ENCODE peak calls at places on chromosomes 11 and 22, in nine cellular contexts. K, I, C, S, O, D, T, B and R are unnamed samples.

GRCh38 chr11:122367809-122368231 is 251.8 kb upstream of the BLID start:
- DNase-seq in K (no peak), I (no peak), C (peak), S (no peak), O (peak), D (peak), T (no peak), B (no peak), R (no peak)

GRCh38 chr11:14443642-14444041 is 56.0 kb downstream of the COPB1 start:
- DNase-seq in K (no peak), I (peak), C (peak), S (no peak), O (no peak), D (peak), T (peak), B (no peak), R (peak)

GRCh38 chr11:31798057-31799035 is 12.8 kb downstream of the PAX6 start:
- DNase-seq in K (no peak), I (no peak), C (no peak), S (no peak), O (no peak), D (no peak), T (peak), B (no peak), R (no peak)

GRCh38 chr11:111777094-111778046 is 11.2 kb upstream of the PPP2R1B start:
- DNase-seq in K (no peak), I (no peak), C (peak), S (no peak), O (no peak), D (peak), T (peak), B (no peak), R (peak)

GRCh38 chr22:48665286-48666010 is 1162.2 kb downstream of the BRD1 start:
- DNase-seq in K (no peak), I (no peak), C (no peak), S (no peak), O (no peak), D (no peak), T (no peak), B (no peak), R (no peak)

GRCh38 chr11:64558065-64558745 is 32.8 kb upstream of the SLC22A12 start:
- DNase-seq in K (peak), I (no peak), C (no peak), S (no peak), O (peak), D (no peak), T (no peak), B (peak), R (no peak)

GRCh38 chr11:116930177-116930576 is 92.8 kb upstream of the APOA1 start:
- DNase-seq in K (no peak), I (no peak), C (no peak), S (no peak), O (no peak), D (no peak), T (no peak), B (no peak), R (no peak)

GRCh38 chr11:76206327-76207081 is at the start of gene WNT11:
- DNase-seq in K (no peak), I (no peak), C (no peak), S (no peak), O (no peak), D (peak), T (peak), B (peak), R (no peak)

GRCh38 chr11:47514825-47515647 is 37.9 kb downstream of the CELF1 start:
- DNase-seq in K (no peak), I (no peak), C (peak), S (no peak), O (no peak), D (peak), T (peak), B (no peak), R (peak)

GRCh38 chr11:56160217-56160616 is at the start of gene OR8K5:
- DNase-seq in K (no peak), I (no peak), C (no peak), S (no peak), O (no peak), D (no peak), T (no peak), B (no peak), R (no peak)

GRCh38 chr11:28137832-28138231 is 29.6 kb downstream of the METTL15 start:
- DNase-seq in K (no peak), I (no peak), C (no peak), S (no peak), O (no peak), D (no peak), T (peak), B (no peak), R (no peak)

GRCh38 chr11:107301886-107302285 is 155.7 kb downstream of the CWF19L2 start:
- DNase-seq in K (no peak), I (no peak), C (no peak), S (no peak), O (no peak), D (no peak), T (no peak), B (no peak), R (no peak)

GRCh38 chr11:61797263-61797944 is 4.7 kb downstream of the FEN1 start:
- DNase-seq in K (no peak), I (peak), C (peak), S (peak), O (peak), D (peak), T (peak), B (no peak), R (peak)

GRCh38 chr22:31647516-31647915 is 14.5 kb downstream of the PISD start:
- DNase-seq in K (no peak), I (no peak), C (peak), S (no peak), O (no peak), D (peak), T (no peak), B (no peak), R (no peak)

GRCh38 chr11:70671083-70671482 is 272.8 kb downstream of the CTTN start:
- DNase-seq in K (no peak), I (no peak), C (no peak), S (no peak), O (no peak), D (no peak), T (no peak), B (no peak), R (no peak)

GRCh38 chr11:76248210-76248609 is 41.9 kb upstream of the WNT11 start:
- DNase-seq in K (no peak), I (no peak), C (no peak), S (no peak), O (no peak), D (peak), T (peak), B (no peak), R (no peak)

GRCh38 chr11:57406337-57406904 is 16.0 kb upstream of the PRG2 start:
- DNase-seq in K (peak), I (no peak), C (no peak), S (no peak), O (no peak), D (no peak), T (peak), B (no peak), R (peak)

GRCh38 chr11:65041206-65042035 is at the start of gene SAC3D1:
- DNase-seq in K (no peak), I (peak), C (no peak), S (no peak), O (no peak), D (no peak), T (peak), B (peak), R (peak)

GRCh38 chr22:46761017-46761416 is 1.4 kb upstream of the TBC1D22A start:
- DNase-seq in K (no peak), I (no peak), C (no peak), S (no peak), O (no peak), D (no peak), T (no peak), B (no peak), R (no peak)

GRCh38 chr11:135017296-135017695 is 605.3 kb upstream of the B3GAT1 start:
- DNase-seq in K (no peak), I (no peak), C (no peak), S (no peak), O (no peak), D (no peak), T (no peak), B (no peak), R (no peak)

GRCh38 chr11:46291441-46292143 is 14.1 kb downstream of the CREB3L1 start:
- DNase-seq in K (no peak), I (no peak), C (peak), S (no peak), O (peak), D (peak), T (no peak), B (no peak), R (peak)